ENCODE peak calls at places on chromosomes 13 and 19, in five cellular contexts. L is HCEC 1CT, E is cardiac fibroblast, W is heart right ventricle, O is tibial nerve. J is an unnamed sample.

GRCh38 chr13:96391606-96392005 is 301.7 kb downstream of the HS6ST3 start:
- DNase-seq in L (no peak), E (no peak), W (no peak), O (no peak), J (no peak)

GRCh38 chr13:38180100-38180499 is 169.6 kb upstream of the UFM1 start:
- DNase-seq in L (peak; percentile 87), E (peak; percentile 50), W (no peak), O (no peak), J (no peak)

GRCh38 chr13:75495938-75496337 is 14.0 kb upstream of the TBC1D4 start:
- DNase-seq in L (peak; percentile 45), E (peak; percentile 89), W (no peak), O (no peak), J (no peak)

GRCh38 chr19:8086849-8087248 is 34.3 kb downstream of the CCL25 start:
- DNase-seq in L (no peak), E (no peak), W (no peak), O (no peak), J (no peak)

GRCh38 chr19:4057913-4058695 is 8.6 kb downstream of the ZBTB7A start:
- DNase-seq in L (peak; percentile 92), E (peak; percentile 92), W (peak; percentile 87), O (peak; percentile 87), J (peak; percentile 85)

GRCh38 chr13:79312456-79312855 is 93.6 kb downstream of the RBM26 start:
- DNase-seq in L (no peak), E (peak; percentile 8), W (no peak), O (no peak), J (no peak)

GRCh38 chr13:19634129-19634740 is 776 bp downstream of the MPHOSPH8 start:
- DNase-seq in L (peak; percentile 40), E (peak; percentile 54), W (no peak), O (peak; percentile 26), J (no peak)

GRCh38 chr19:41029524-41030432 is 38.7 kb downstream of the CYP2B6 start:
- DNase-seq in L (no peak), E (no peak), W (no peak), O (no peak), J (peak; percentile 51)

GRCh38 chr19:19098703-19099632 is 35.2 kb downstream of the SLC25A42 start:
- DNase-seq in L (no peak), E (no peak), W (no peak), O (no peak), J (peak; percentile 96)

GRCh38 chr13:108549989-108550388 is 79.4 kb upstream of the MYO16 start:
- DNase-seq in L (no peak), E (no peak), W (no peak), O (no peak), J (no peak)

GRCh38 chr13:99062593-99062992 is 84.7 kb upstream of the DOCK9 start:
- DNase-seq in L (peak; percentile 45), E (peak; percentile 72), W (peak; percentile 38), O (no peak), J (no peak)

GRCh38 chr13:44573071-44573470 is 3.1 kb downstream of the TSC22D1 start:
- DNase-seq in L (no peak), E (no peak), W (no peak), O (no peak), J (no peak)

GRCh38 chr19:45863335-45863839 is 440 bp upstream of the SYMPK start:
- DNase-seq in L (no peak), E (no peak), W (no peak), O (no peak), J (no peak)

GRCh38 chr13:111508164-111508870 is 187.9 kb downstream of the TEX29 start:
- DNase-seq in L (no peak), E (no peak), W (no peak), O (no peak), J (peak; percentile 19)

GRCh38 chr19:30622276-30622675 is 250.1 kb downstream of the ZNF536 start:
- DNase-seq in L (no peak), E (no peak), W (no peak), O (no peak), J (no peak)

GRCh38 chr19:49555600-49556411 is 24.6 kb downstream of the NOSIP start:
- DNase-seq in L (no peak), E (peak; percentile 56), W (peak; percentile 47), O (peak; percentile 77), J (no peak)

GRCh38 chr19:17718988-17719711 is at the start of gene MAP1S:
- DNase-seq in L (peak; percentile 59), E (peak; percentile 67), W (peak; percentile 72), O (no peak), J (peak; percentile 67)

GRCh38 chr13:106372199-106373160 is 163.0 kb downstream of the EFNB2 start:
- DNase-seq in L (peak; percentile 25), E (peak; percentile 42), W (no peak), O (no peak), J (no peak)